ENCODE peak calls at places on chromosomes 11 and 22, in six cellular contexts. L, D, U, P, S and W are unnamed samples.

GRCh38 chr22:23754220-23754919 is at the start of gene VPREB3:
- DNase-seq in L (no peak), D (no peak), U (no peak), P (no peak), S (no peak), W (no peak)

GRCh38 chr22:47071078-47071811 is 308.8 kb downstream of the TBC1D22A start:
- DNase-seq in L (no peak), D (no peak), U (no peak), P (no peak), S (no peak), W (no peak)

GRCh38 chr11:7515544-7515943 is 1.7 kb downstream of the PPFIBP2 start:
- DNase-seq in L (no peak), D (no peak), U (no peak), P (no peak), S (peak), W (no peak)

GRCh38 chr22:28424427-28425080 is 255.1 kb downstream of the TTC28 start:
- DNase-seq in L (no peak), D (no peak), U (no peak), P (no peak), S (peak), W (no peak)

GRCh38 chr11:28708075-28708474 is 599.9 kb downstream of the METTL15 start:
- DNase-seq in L (no peak), D (no peak), U (no peak), P (no peak), S (no peak), W (no peak)

GRCh38 chr11:128886401-128887119 is 4.6 kb upstream of the KCNJ5 start:
- DNase-seq in L (no peak), D (peak), U (no peak), P (no peak), S (no peak), W (no peak)

GRCh38 chr11:73538381-73538872 is 59.5 kb downstream of the FAM168A start:
- DNase-seq in L (peak), D (no peak), U (peak), P (peak), S (no peak), W (peak)

GRCh38 chr11:16613401-16614381 is 124.8 kb upstream of the C11orf58 start:
- DNase-seq in L (peak), D (peak), U (no peak), P (peak), S (peak), W (peak)

GRCh38 chr11:68890490-68891231 is 13.0 kb downstream of the MRPL21 start:
- DNase-seq in L (no peak), D (no peak), U (no peak), P (no peak), S (no peak), W (no peak)

GRCh38 chr11:295351-296205 is 3.7 kb downstream of the IFITM5 start:
- DNase-seq in L (no peak), D (no peak), U (no peak), P (no peak), S (no peak), W (no peak)

GRCh38 chr11:114799524-114799923 is 121.2 kb downstream of the NXPE2 start:
- DNase-seq in L (no peak), D (no peak), U (no peak), P (no peak), S (no peak), W (no peak)

GRCh38 chr11:134340354-134340964 is 8.7 kb downstream of the GLB1L2 start:
- DNase-seq in L (no peak), D (no peak), U (no peak), P (no peak), S (no peak), W (no peak)

GRCh38 chr11:35539781-35540281 is 14.4 kb upstream of the PAMR1 start:
- DNase-seq in L (no peak), D (no peak), U (no peak), P (no peak), S (no peak), W (no peak)
- TF ChIP-seq TAF1 in L (no peak), D (no peak), U (no peak), P (no peak), S (no peak), W (no peak)

GRCh38 chr22:19599004-19599403 is 74.8 kb upstream of the CLDN5 start:
- DNase-seq in L (no peak), D (no peak), U (no peak), P (no peak), S (no peak), W (no peak)

GRCh38 chr22:19595532-19595931 is 71.3 kb upstream of the CLDN5 start:
- DNase-seq in L (no peak), D (no peak), U (no peak), P (no peak), S (no peak), W (no peak)

GRCh38 chr22:19598054-19598855 is 74.0 kb upstream of the CLDN5 start:
- DNase-seq in L (no peak), D (no peak), U (no peak), P (no peak), S (no peak), W (no peak)

GRCh38 chr22:19596680-19597398 is 72.6 kb upstream of the CLDN5 start:
- DNase-seq in L (no peak), D (no peak), U (no peak), P (no peak), S (peak), W (no peak)

GRCh38 chr22:19597399-19597735 is 73.2 kb upstream of the CLDN5 start:
- DNase-seq in L (no peak), D (no peak), U (no peak), P (no peak), S (peak), W (no peak)
- TF ChIP-seq POLR2AphosphoS5 in L (no peak), D (no peak), U (no peak), P (no peak), S (no peak), W (no peak)

GRCh38 chr22:32444068-32444467 is 20.2 kb downstream of the BPIFC start:
- DNase-seq in L (peak), D (peak), U (no peak), P (no peak), S (peak), W (no peak)

GRCh38 chr22:32446321-32446720 is 17.9 kb downstream of the BPIFC start:
- DNase-seq in L (no peak), D (no peak), U (no peak), P (no peak), S (no peak), W (no peak)

GRCh38 chr22:32448980-32449379 is 15.3 kb downstream of the BPIFC start:
- DNase-seq in L (no peak), D (no peak), U (no peak), P (no peak), S (no peak), W (no peak)
- TF ChIP-seq POLR2A in L (no peak), D (no peak), U (no peak), P (no peak), S (no peak), W (no peak)

GRCh38 chr22:45472426-45472825 is 30.3 kb upstream of the FBLN1 start:
- DNase-seq in L (no peak), D (no peak), U (no peak), P (no peak), S (no peak), W (no peak)

GRCh38 chr22:45473626-45474237 is 29.0 kb upstream of the FBLN1 start:
- DNase-seq in L (no peak), D (no peak), U (no peak), P (no peak), S (peak), W (no peak)

GRCh38 chr22:45469573-45470383 is 32.9 kb upstream of the FBLN1 start:
- DNase-seq in L (no peak), D (no peak), U (no peak), P (no peak), S (no peak), W (no peak)

GRCh38 chr22:45468872-45469572 is 33.7 kb upstream of the FBLN1 start:
- DNase-seq in L (no peak), D (no peak), U (no peak), P (no peak), S (no peak), W (no peak)

GRCh38 chr22:45470871-45471270 is 31.8 kb upstream of the FBLN1 start:
- DNase-seq in L (no peak), D (no peak), U (no peak), P (no peak), S (no peak), W (no peak)
- TF ChIP-seq TAF1 in L (no peak), D (no peak), U (no peak), P (no peak), S (no peak), W (no peak)

DNA sequence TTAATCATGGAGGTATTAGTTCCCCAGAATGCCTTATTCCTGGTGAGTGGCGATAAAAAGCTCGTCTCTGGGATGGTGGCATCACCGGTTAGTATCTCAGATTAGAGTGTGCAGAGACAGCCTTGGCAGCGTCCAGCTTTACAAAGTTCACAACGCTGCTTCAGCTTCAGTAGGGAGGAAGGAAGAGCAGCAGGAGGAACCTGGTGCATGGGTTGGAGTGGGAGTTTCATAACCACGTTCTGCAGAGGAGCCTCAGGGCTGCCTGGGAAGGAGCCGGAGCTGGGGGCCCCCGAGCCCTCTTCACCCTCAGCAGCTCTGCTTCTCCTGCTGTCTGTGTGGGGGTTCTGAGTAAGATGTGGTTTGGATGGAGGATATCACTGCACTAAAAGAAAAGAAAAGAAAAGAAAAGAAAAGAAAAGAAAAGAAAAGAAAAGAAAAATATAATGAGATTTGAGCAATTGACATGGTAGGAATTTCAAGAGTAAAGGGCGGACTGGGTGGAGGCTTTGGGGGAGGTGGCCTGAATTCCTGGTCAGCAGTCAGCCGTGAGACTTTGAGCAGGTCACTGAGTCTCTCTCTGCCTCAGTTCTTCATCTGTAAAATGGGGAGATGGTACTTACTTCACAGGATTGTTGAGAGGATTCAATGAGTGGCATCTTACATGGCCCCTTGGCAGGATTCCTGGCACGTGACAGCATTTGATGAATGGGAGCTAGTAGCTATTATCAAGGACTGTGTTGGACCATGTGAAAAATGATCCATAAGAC is 6.5 kb downstream of the ASPHD2 start:
- DNase-seq in L (no peak), D (no peak), U (no peak), P (no peak), S (no peak), W (no peak)
- TF ChIP-seq POLR2AphosphoS5 in L (no peak), D (no peak), U (no peak), P (no peak), S (no peak), W (no peak)

GRCh38 chr22:38348751-38349496 is 31.7 kb upstream of the CSNK1E start:
- DNase-seq in L (no peak), D (no peak), U (no peak), P (no peak), S (no peak), W (no peak)
- TF ChIP-seq POLR2A in L (no peak), D (no peak), U (no peak), P (peak), S (no peak), W (no peak)